ENCODE peak calls at places on chromosomes 5 and 9, in five cellular contexts. U, L, H, O and D are unnamed samples.
A peak's percentile ranks its signal among the peaks of the same experiment; 100 is the strongest.

GRCh38 chr9:22990349-22990748 is 543.7 kb downstream of the DMRTA1 start:
- DNase-seq in U (no peak), L (no peak), H (no peak), O (no peak), D (no peak)

GRCh38 chr9:128127990-128128835 is 684 bp upstream of the PTGES2 start:
- DNase-seq in U (peak; percentile 79), L (peak; percentile 83), H (peak; percentile 91), O (peak; percentile 83), D (peak; percentile 86)

GRCh38 chr9:5529683-5530221 is 19.4 kb downstream of the PDCD1LG2 start:
- DNase-seq in U (no peak), L (no peak), H (no peak), O (no peak), D (no peak)

GRCh38 chr5:17326600-17327037 is 109.2 kb downstream of the BASP1 start:
- DNase-seq in U (no peak), L (no peak), H (no peak), O (no peak), D (no peak)

GRCh38 chr9:74645007-74645639 is 148.0 kb downstream of the RORB start:
- DNase-seq in U (no peak), L (no peak), H (peak; percentile 11), O (peak; percentile 11), D (no peak)

GRCh38 chr5:108381034-108381954 is 604 bp downstream of the FBXL17 start:
- DNase-seq in U (peak; percentile 57), L (peak; percentile 74), H (peak; percentile 64), O (peak; percentile 72), D (peak; percentile 78)

GRCh38 chr9:114694146-114694545 is 12.2 kb upstream of the TEX48 start:
- DNase-seq in U (no peak), L (no peak), H (no peak), O (no peak), D (no peak)

GRCh38 chr9:113164536-113165300 is 13.9 kb downstream of the SLC31A2 start:
- DNase-seq in U (peak; percentile 78), L (no peak), H (no peak), O (no peak), D (no peak)

GRCh38 chr9:137640862-137641261 is 22.1 kb downstream of the EHMT1 start:
- DNase-seq in U (no peak), L (no peak), H (no peak), O (no peak), D (no peak)

GRCh38 chr5:43065384-43066230 is 25.5 kb upstream of the ANXA2R start:
- DNase-seq in U (peak; percentile 68), L (peak; percentile 54), H (no peak), O (peak; percentile 54), D (peak; percentile 47)

GRCh38 chr5:115374057-115374775 is 77.8 kb upstream of the CCDC112 start:
- DNase-seq in U (no peak), L (peak; percentile 40), H (no peak), O (no peak), D (no peak)
- TF ChIP-seq CTCF in U (no peak), L (no peak), H (peak; percentile 18), O (no peak), D (no peak)

GRCh38 chr5:140564196-140565023 is at the start of the genes APBB3 and SLC35A4:
- DNase-seq in U (peak; percentile 99), L (peak; percentile 98), H (peak; percentile 96), O (peak; percentile 90), D (peak; percentile 97)
- TF ChIP-seq CTCF in U (no peak), L (peak; percentile 30), H (no peak), O (no peak), D (no peak)

GRCh38 chr5:99099691-99100090 is 170.9 kb upstream of the CHD1 start:
- DNase-seq in U (no peak), L (no peak), H (no peak), O (no peak), D (no peak)

GRCh38 chr5:99102073-99102697 is 173.4 kb upstream of the CHD1 start:
- DNase-seq in U (no peak), L (no peak), H (no peak), O (no peak), D (no peak)

GRCh38 chr5:99105216-99105615 is 176.4 kb upstream of the CHD1 start:
- DNase-seq in U (no peak), L (no peak), H (no peak), O (no peak), D (no peak)

GRCh38 chr5:99104538-99105132 is 175.8 kb upstream of the CHD1 start:
- DNase-seq in U (no peak), L (no peak), H (peak; percentile 10), O (no peak), D (no peak)
- TF ChIP-seq CTCF in U (peak; percentile 28), L (no peak), H (peak; percentile 31), O (peak; percentile 68), D (peak; percentile 80)

DNA sequence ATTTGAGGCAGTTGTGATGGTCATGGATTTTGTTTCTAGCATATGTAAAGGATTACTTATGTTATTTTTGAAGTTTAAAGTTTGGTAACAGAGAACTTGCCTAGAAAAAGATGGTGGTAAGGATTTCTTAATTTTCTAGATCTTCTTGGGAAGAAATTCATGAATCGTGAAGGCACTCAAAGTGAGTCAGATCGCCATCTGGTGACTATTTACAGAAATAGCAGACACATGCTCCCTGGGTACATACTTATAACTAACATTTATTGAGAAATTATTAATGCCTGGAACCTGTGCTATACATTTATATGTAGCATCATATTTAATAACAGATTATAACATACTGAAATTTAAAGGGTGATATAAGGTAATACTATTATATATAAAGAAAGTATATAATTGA is 299.7 kb downstream of the IZUMO3 start:
- DNase-seq in U (no peak), L (no peak), H (no peak), O (peak; percentile 3), D (no peak)
- TF ChIP-seq CTCF in U (no peak), L (no peak), H (peak; percentile 20), O (peak; percentile 54), D (no peak)

GRCh38 chr5:149237662-149238061 is 34.0 kb upstream of the AFAP1L1 start:
- DNase-seq in U (no peak), L (no peak), H (no peak), O (no peak), D (no peak)
- TF ChIP-seq CTCF in U (no peak), L (no peak), H (no peak), O (no peak), D (no peak)

GRCh38 chr5:672329-673139 is 20.6 kb downstream of the TPPP start:
- DNase-seq in U (no peak), L (peak; percentile 39), H (no peak), O (peak; percentile 79), D (peak; percentile 44)
- TF ChIP-seq CTCF in U (no peak), L (no peak), H (no peak), O (no peak), D (no peak)

DNA sequence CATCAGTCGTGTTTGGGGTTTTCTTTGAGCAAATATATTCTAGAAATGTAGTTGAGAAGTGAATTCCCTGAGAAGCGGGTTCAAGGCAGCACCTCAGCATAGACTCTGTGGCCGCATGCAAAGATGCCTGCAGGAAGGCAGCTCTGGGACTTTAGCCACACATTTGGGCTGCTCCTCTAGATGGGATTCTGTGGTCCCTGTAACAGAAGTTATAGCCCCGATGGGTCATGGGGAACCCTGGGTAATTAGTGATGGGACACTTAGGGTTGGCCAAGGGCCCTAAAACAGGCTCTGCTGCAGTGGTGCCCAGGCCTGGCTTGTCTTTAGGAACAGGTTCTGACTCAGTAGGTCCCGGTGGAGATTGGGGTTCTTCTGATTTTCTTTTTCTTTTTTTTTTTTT is 36.8 kb downstream of the PHF2 start:
- DNase-seq in U (no peak), L (no peak), H (no peak), O (no peak), D (no peak)
- TF ChIP-seq CTCF in U (no peak), L (no peak), H (no peak), O (no peak), D (no peak)